ENCODE peak calls at places on chromosomes 13 and 19, in four cellular contexts. V is K562, G is GM12878, A is HepG2. D is an unnamed sample.

GRCh38 chr13:48859168-48860105 is 116.3 kb upstream of the FNDC3A start:
- DNase-seq in V (no peak), G (no peak), A (no peak), D (no peak)

GRCh38 chr13:21010621-21011020 is 50.8 kb downstream of the LATS2 start:
- DNase-seq in V (peak), G (no peak), A (peak), D (no peak)

GRCh38 chr13:98496966-98497365 is 79.9 kb downstream of the STK24 start:
- DNase-seq in V (no peak), G (no peak), A (no peak), D (no peak)

GRCh38 chr13:21871302-21871862 is 200.5 kb downstream of the FGF9 start:
- DNase-seq in V (no peak), G (no peak), A (peak), D (no peak)

GRCh38 chr19:5143471-5144411 is 174.8 kb downstream of the KDM4B start:
- DNase-seq in V (no peak), G (no peak), A (no peak), D (no peak)

GRCh38 chr13:53064721-53065120 is 36.1 kb downstream of the OLFM4 start:
- DNase-seq in V (no peak), G (no peak), A (no peak), D (no peak)

GRCh38 chr19:55284405-55285058 is 735 bp downstream of the BRSK1 start:
- DNase-seq in V (no peak), G (no peak), A (no peak), D (no peak)

GRCh38 chr13:63190219-63190618 is 1774.6 kb upstream of the PCDH20 start:
- DNase-seq in V (no peak), G (no peak), A (no peak), D (no peak)

GRCh38 chr19:12766051-12766521 is 9.3 kb downstream of the HOOK2 start:
- DNase-seq in V (peak), G (no peak), A (peak), D (peak)

GRCh38 chr13:42602910-42603309 is 29.0 kb downstream of the TNFSF11 start:
- DNase-seq in V (no peak), G (peak), A (no peak), D (no peak)

GRCh38 chr13:112965573-112966115 is 3.4 kb upstream of the MCF2L start:
- DNase-seq in V (no peak), G (no peak), A (no peak), D (no peak)

DNA sequence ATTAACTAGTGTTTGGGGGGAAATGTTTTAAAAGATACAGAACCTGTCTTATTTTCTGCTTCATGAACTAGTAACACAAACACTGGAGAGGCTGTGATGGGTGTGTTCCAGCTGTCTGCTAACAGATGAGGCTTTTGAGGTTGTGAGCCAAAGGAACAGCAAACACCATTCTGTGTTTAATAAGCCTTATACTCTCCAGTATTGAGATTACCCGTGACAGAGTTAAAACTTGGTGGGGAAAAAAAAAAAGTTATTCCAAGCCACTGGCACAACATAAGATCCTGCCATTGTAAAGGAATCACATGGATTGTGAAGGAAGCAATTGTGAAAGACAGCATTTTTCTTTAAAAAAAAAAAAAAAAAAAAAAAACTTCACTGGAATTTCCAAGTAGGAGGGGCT is 48.4 kb downstream of the KCTD12 start:
- DNase-seq in V (no peak), G (no peak), A (no peak), D (no peak)
- TF ChIP-seq CBX5 in V (no peak), G (no peak), A (no peak), D (no peak)

GRCh38 chr13:111556496-111556895 is 236.1 kb downstream of the TEX29 start:
- DNase-seq in V (no peak), G (no peak), A (no peak), D (no peak)

GRCh38 chr13:111557921-111558699 is 237.7 kb downstream of the TEX29 start:
- DNase-seq in V (no peak), G (no peak), A (no peak), D (no peak)

GRCh38 chr13:111559612-111560423 is 239.4 kb downstream of the TEX29 start:
- DNase-seq in V (no peak), G (no peak), A (no peak), D (no peak)

GRCh38 chr13:111561091-111561778 is 240.8 kb downstream of the TEX29 start:
- DNase-seq in V (no peak), G (no peak), A (no peak), D (no peak)

DNA sequence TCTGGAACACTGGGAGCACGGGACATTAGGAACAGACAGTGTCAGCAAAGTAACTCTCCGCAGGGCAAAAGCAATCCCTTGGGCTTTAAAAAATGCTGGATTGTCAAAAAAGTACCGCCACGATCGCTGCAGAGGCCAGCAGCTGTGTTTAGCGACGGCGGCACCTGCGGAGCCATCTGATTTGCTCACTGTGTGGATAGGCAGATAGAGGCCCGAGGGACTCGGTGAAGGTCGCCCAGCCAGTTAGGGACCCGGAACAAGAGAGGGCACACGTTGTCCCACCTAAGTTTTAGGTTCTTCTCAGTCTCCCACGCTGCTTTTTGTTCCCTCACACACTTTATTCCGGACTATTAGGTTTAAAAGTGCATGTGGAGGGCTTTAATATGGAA is 238.3 kb downstream of the TEX29 start:
- DNase-seq in V (no peak), G (no peak), A (no peak), D (no peak)
- H3K4me3 ChIP-seq in V (no peak), G (no peak), A (no peak), D (no peak)

GRCh38 chr19:35901055-35901644 is 810 bp upstream of the NFKBID start:
- DNase-seq in V (no peak), G (no peak), A (no peak), D (no peak)
- H3K27ac ChIP-seq in V (no peak), G (peak), A (no peak), D (no peak)

GRCh38 chr13:99526549-99526948 is 25.3 kb downstream of the TM9SF2 start:
- DNase-seq in V (peak), G (no peak), A (no peak), D (no peak)

GRCh38 chr13:99527346-99527745 is 26.1 kb downstream of the TM9SF2 start:
- DNase-seq in V (no peak), G (no peak), A (no peak), D (no peak)

GRCh38 chr13:99523838-99524237 is 22.6 kb downstream of the TM9SF2 start:
- DNase-seq in V (no peak), G (no peak), A (no peak), D (no peak)

GRCh38 chr13:99528547-99528946 is 27.3 kb downstream of the TM9SF2 start:
- DNase-seq in V (no peak), G (no peak), A (peak), D (no peak)

DNA sequence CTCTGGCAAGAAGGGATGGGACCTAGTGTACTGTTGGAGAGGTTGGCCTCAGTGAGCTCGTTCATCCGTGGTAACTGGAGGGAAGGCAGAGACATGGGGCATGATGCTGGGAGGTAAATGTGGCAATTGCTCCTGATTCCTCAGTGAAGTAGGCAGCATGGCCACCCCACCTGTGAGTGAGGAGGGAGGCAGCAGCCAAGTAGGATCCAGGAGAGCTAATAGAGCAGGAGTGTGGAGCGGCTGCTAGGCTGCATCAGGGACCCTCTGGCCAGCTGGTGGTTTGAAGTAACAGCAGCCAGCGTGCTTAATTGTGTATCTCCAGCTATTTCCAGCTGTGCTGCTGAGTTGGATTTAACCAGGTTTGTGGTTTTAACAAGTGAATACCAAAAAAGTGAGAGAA is 24.7 kb downstream of the TM9SF2 start:
- DNase-seq in V (no peak), G (no peak), A (no peak), D (no peak)
- TF ChIP-seq CBX5 in V (no peak), G (no peak), A (no peak), D (no peak)

GRCh38 chr13:59247166-59247565 is 916.6 kb downstream of the DIAPH3 start:
- DNase-seq in V (no peak), G (no peak), A (no peak), D (no peak)
- H3K4me3 ChIP-seq in V (no peak), G (no peak), A (no peak), D (no peak)

D was measured in H1.